ENCODE peak calls at places on chromosomes 16 and 17, in nine cellular contexts. One of them, this sample, is unnamed.
A peak's percentile ranks its signal among the peaks of the same experiment; 100 is the strongest.

GRCh38 chr17:8481089-8481488 is 45.4 kb downstream of the NDEL1 start:
- DNase-seq in cardiac fibroblast: no peak
- DNase-seq in WERI-Rb-1: no peak
- DNase-seq in prostate gland: no peak
- DNase-seq in neural crest cell: no peak
- DNase-seq in dorsolateral prefrontal cortex: peak; percentile 85
- DNase-seq in A549: no peak
- DNase-seq in HFFc6: no peak
- DNase-seq in PC-9: no peak
- DNase-seq in this sample: no peak

GRCh38 chr17:34182036-34182803 is 72.9 kb upstream of the CCL2 start:
- DNase-seq in dorsolateral prefrontal cortex: no peak
- DNase-seq in prostate gland: no peak
- DNase-seq in WERI-Rb-1: no peak
- DNase-seq in HFFc6: no peak
- DNase-seq in cardiac fibroblast: no peak
- DNase-seq in A549: no peak
- DNase-seq in PC-9: no peak
- DNase-seq in neural crest cell: no peak
- DNase-seq in this sample: no peak

GRCh38 chr16:11233727-11234376 is 22.2 kb downstream of the SOCS1 start:
- DNase-seq in A549: no peak
- DNase-seq in neural crest cell: no peak
- DNase-seq in PC-9: no peak
- DNase-seq in HFFc6: no peak
- DNase-seq in cardiac fibroblast: no peak
- DNase-seq in WERI-Rb-1: no peak
- DNase-seq in prostate gland: no peak
- DNase-seq in dorsolateral prefrontal cortex: no peak
- DNase-seq in this sample: no peak

GRCh38 chr16:10981697-10982216 is 37.4 kb downstream of the CLEC16A start:
- DNase-seq in WERI-Rb-1: peak; percentile 69
- DNase-seq in A549: peak; percentile 53
- DNase-seq in neural crest cell: no peak
- DNase-seq in cardiac fibroblast: no peak
- DNase-seq in PC-9: peak; percentile 16
- DNase-seq in HFFc6: peak; percentile 11
- DNase-seq in dorsolateral prefrontal cortex: no peak
- DNase-seq in prostate gland: no peak
- DNase-seq in this sample: no peak

GRCh38 chr17:60421273-60422161 is 772 bp upstream of the CHCT1 start:
- DNase-seq in A549: peak; percentile 81
- DNase-seq in dorsolateral prefrontal cortex: peak; percentile 67
- DNase-seq in neural crest cell: peak; percentile 72
- DNase-seq in PC-9: peak; percentile 52
- DNase-seq in cardiac fibroblast: peak; percentile 67
- DNase-seq in HFFc6: no peak
- DNase-seq in prostate gland: peak; percentile 24
- DNase-seq in WERI-Rb-1: peak; percentile 65
- DNase-seq in this sample: peak; percentile 50

GRCh38 chr16:1330931-1331711 is 2.3 kb upstream of the BAIAP3 start:
- DNase-seq in cardiac fibroblast: no peak
- DNase-seq in WERI-Rb-1: no peak
- DNase-seq in HFFc6: no peak
- DNase-seq in dorsolateral prefrontal cortex: no peak
- DNase-seq in prostate gland: no peak
- DNase-seq in A549: no peak
- DNase-seq in PC-9: no peak
- DNase-seq in neural crest cell: no peak
- DNase-seq in this sample: no peak

GRCh38 chr17:38565853-38566665 is 39.7 kb downstream of the SRCIN1 start:
- DNase-seq in cardiac fibroblast: no peak
- DNase-seq in dorsolateral prefrontal cortex: no peak
- DNase-seq in A549: no peak
- DNase-seq in WERI-Rb-1: no peak
- DNase-seq in HFFc6: no peak
- DNase-seq in neural crest cell: no peak
- DNase-seq in PC-9: no peak
- DNase-seq in prostate gland: no peak
- DNase-seq in this sample: no peak

GRCh38 chr16:81265658-81266451 is 27.4 kb downstream of the BCO1 start:
- DNase-seq in neural crest cell: no peak
- DNase-seq in A549: no peak
- DNase-seq in PC-9: no peak
- DNase-seq in dorsolateral prefrontal cortex: no peak
- DNase-seq in cardiac fibroblast: peak; percentile 90
- DNase-seq in prostate gland: peak; percentile 72
- DNase-seq in HFFc6: no peak
- DNase-seq in WERI-Rb-1: no peak
- DNase-seq in this sample: no peak

GRCh38 chr17:1787301-1787902 is 25.5 kb downstream of the SERPINF1 start:
- DNase-seq in neural crest cell: no peak
- DNase-seq in dorsolateral prefrontal cortex: peak; percentile 58
- DNase-seq in cardiac fibroblast: peak; percentile 91
- DNase-seq in HFFc6: peak; percentile 93
- DNase-seq in A549: peak; percentile 87
- DNase-seq in PC-9: peak; percentile 61
- DNase-seq in prostate gland: peak; percentile 60
- DNase-seq in WERI-Rb-1: no peak
- DNase-seq in this sample: no peak

GRCh38 chr16:20939599-20939998 is 39.0 kb downstream of the LYRM1 start:
- DNase-seq in HFFc6: no peak
- DNase-seq in A549: no peak
- DNase-seq in prostate gland: no peak
- DNase-seq in dorsolateral prefrontal cortex: no peak
- DNase-seq in PC-9: no peak
- DNase-seq in cardiac fibroblast: no peak
- DNase-seq in neural crest cell: no peak
- DNase-seq in WERI-Rb-1: no peak
- DNase-seq in this sample: no peak

GRCh38 chr16:20941635-20941926 is 41.0 kb downstream of the LYRM1 start:
- DNase-seq in A549: no peak
- DNase-seq in HFFc6: no peak
- DNase-seq in dorsolateral prefrontal cortex: no peak
- DNase-seq in WERI-Rb-1: no peak
- DNase-seq in PC-9: no peak
- DNase-seq in prostate gland: no peak
- DNase-seq in cardiac fibroblast: no peak
- DNase-seq in neural crest cell: no peak
- DNase-seq in this sample: no peak

GRCh38 chr16:20942271-20942670 is 41.7 kb downstream of the LYRM1 start:
- DNase-seq in HFFc6: no peak
- DNase-seq in dorsolateral prefrontal cortex: no peak
- DNase-seq in WERI-Rb-1: no peak
- DNase-seq in cardiac fibroblast: no peak
- DNase-seq in PC-9: no peak
- DNase-seq in prostate gland: no peak
- DNase-seq in neural crest cell: no peak
- DNase-seq in A549: no peak
- DNase-seq in this sample: no peak

GRCh38 chr16:20938426-20938825 is 37.9 kb downstream of the LYRM1 start:
- DNase-seq in WERI-Rb-1: no peak
- DNase-seq in dorsolateral prefrontal cortex: no peak
- DNase-seq in A549: no peak
- DNase-seq in cardiac fibroblast: peak; percentile 48
- DNase-seq in PC-9: peak; percentile 38
- DNase-seq in HFFc6: peak; percentile 59
- DNase-seq in neural crest cell: no peak
- DNase-seq in prostate gland: no peak
- DNase-seq in this sample: no peak

GRCh38 chr16:20940864-20941634 is 40.5 kb downstream of the LYRM1 start:
- DNase-seq in PC-9: no peak
- DNase-seq in A549: no peak
- DNase-seq in neural crest cell: no peak
- DNase-seq in prostate gland: no peak
- DNase-seq in HFFc6: no peak
- DNase-seq in dorsolateral prefrontal cortex: no peak
- DNase-seq in cardiac fibroblast: no peak
- DNase-seq in WERI-Rb-1: no peak
- DNase-seq in this sample: no peak
- TF ChIP-seq CTCF in PC-9: no peak
- TF ChIP-seq CTCF in A549: no peak
- TF ChIP-seq CTCF in neural crest cell: no peak
- TF ChIP-seq CTCF in prostate gland: no peak
- TF ChIP-seq CTCF in HFFc6: no peak
- TF ChIP-seq CTCF in dorsolateral prefrontal cortex: no peak
- TF ChIP-seq CTCF in cardiac fibroblast: no peak
- TF ChIP-seq CTCF in WERI-Rb-1: no peak
- TF ChIP-seq CTCF in this sample: no peak

DNA sequence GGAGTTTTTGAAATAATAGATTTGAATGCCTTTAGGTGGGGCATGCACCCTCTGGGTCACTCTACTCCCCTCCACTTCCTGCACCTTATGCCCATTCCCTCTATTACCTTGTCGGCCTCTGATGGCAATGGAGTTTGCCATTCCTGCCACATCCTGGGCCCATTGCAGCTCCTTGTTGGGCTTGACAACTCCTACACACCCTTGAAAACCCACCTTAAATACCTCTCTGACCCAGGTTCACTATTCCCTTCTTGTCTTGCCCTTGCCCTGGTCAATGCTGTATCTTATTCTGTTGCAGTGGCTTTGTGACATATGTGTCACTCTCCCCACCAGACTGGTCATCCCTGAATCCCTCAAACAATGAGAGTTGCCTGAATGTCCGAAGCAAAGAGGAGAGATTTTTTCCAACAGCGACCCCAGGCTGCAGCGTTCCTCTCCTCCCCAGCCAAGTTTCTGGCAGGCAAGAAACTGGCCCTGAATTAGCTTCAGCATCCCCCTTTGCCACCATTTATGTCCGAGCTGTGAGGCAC is 2.4 kb downstream of the CCR7 start:
- DNase-seq in A549: no peak
- DNase-seq in WERI-Rb-1: no peak
- DNase-seq in prostate gland: no peak
- DNase-seq in dorsolateral prefrontal cortex: no peak
- DNase-seq in PC-9: no peak
- DNase-seq in neural crest cell: no peak
- DNase-seq in HFFc6: no peak
- DNase-seq in cardiac fibroblast: no peak
- DNase-seq in this sample: no peak
- TF ChIP-seq CTCF in A549: no peak
- TF ChIP-seq CTCF in WERI-Rb-1: no peak
- TF ChIP-seq CTCF in prostate gland: no peak
- TF ChIP-seq CTCF in dorsolateral prefrontal cortex: no peak
- TF ChIP-seq CTCF in PC-9: no peak
- TF ChIP-seq CTCF in neural crest cell: no peak
- TF ChIP-seq CTCF in HFFc6: no peak
- TF ChIP-seq CTCF in cardiac fibroblast: no peak
- TF ChIP-seq CTCF in this sample: no peak

GRCh38 chr16:6360641-6361040 is 972.0 kb upstream of the RBFOX1 start:
- DNase-seq in neural crest cell: no peak
- DNase-seq in cardiac fibroblast: no peak
- DNase-seq in PC-9: no peak
- DNase-seq in HFFc6: no peak
- DNase-seq in WERI-Rb-1: no peak
- DNase-seq in dorsolateral prefrontal cortex: no peak
- DNase-seq in A549: no peak
- DNase-seq in prostate gland: no peak
- DNase-seq in this sample: no peak
- TF ChIP-seq CTCF in neural crest cell: peak; percentile 37
- TF ChIP-seq CTCF in cardiac fibroblast: no peak
- TF ChIP-seq CTCF in PC-9: no peak
- TF ChIP-seq CTCF in HFFc6: no peak
- TF ChIP-seq CTCF in WERI-Rb-1: peak; percentile 10
- TF ChIP-seq CTCF in dorsolateral prefrontal cortex: no peak
- TF ChIP-seq CTCF in A549: no peak
- TF ChIP-seq CTCF in prostate gland: no peak
- TF ChIP-seq CTCF in this sample: peak; percentile 46

DNA sequence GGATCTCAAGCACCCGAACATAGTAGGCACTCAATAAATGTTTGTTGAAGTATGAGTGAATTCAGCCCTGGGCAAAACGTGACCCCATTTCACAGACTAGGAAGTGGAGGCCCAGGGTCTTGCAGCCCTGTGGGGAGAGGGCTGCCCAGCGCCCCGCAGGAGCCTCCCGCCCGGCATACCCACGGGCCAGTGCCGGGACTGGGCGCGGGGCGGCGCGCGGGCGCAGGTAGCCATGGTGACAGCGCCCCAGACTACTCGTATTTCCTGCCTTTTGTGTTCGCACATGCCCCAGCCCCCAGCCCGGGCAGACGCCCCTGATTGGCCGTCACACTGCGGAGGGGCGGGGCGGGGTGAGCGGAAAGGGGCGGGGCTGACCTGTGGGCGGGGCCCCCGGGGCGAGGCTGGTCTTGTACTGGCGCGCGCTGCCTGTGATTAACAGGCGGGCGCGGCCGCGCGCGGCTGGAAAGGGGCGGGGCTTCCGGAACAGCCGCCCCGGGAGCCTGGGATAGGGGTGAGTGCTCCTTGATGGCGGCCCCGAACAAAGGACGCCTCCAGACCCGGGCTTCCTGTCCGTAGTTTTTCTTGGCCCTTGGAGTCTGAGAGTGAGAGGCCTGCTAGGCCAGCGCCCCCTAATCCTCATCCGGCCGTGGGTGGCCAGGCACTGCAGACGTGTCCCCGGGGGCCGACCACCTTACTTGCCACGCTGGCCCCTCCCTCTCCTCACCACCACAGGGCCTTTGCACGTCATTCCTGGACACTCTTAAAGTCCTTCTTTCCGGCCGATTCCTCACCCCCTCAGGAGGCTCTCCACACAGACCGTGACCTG is 71.0 kb downstream of the RAI1 start:
- DNase-seq in dorsolateral prefrontal cortex: peak; percentile 94
- DNase-seq in WERI-Rb-1: no peak
- DNase-seq in prostate gland: peak; percentile 96
- DNase-seq in A549: peak; percentile 97
- DNase-seq in HFFc6: peak; percentile 88
- DNase-seq in cardiac fibroblast: peak; percentile 97
- DNase-seq in PC-9: peak; percentile 99
- DNase-seq in neural crest cell: peak; percentile 93
- DNase-seq in this sample: peak; percentile 94
- TF ChIP-seq CTCF in dorsolateral prefrontal cortex: peak; percentile 38
- TF ChIP-seq CTCF in WERI-Rb-1: no peak
- TF ChIP-seq CTCF in prostate gland: peak; percentile 59
- TF ChIP-seq CTCF in A549: peak; percentile 48
- TF ChIP-seq CTCF in HFFc6: peak; percentile 53
- TF ChIP-seq CTCF in cardiac fibroblast: no peak
- TF ChIP-seq CTCF in PC-9: peak; percentile 52
- TF ChIP-seq CTCF in neural crest cell: peak; percentile 42
- TF ChIP-seq CTCF in this sample: no peak

DNA sequence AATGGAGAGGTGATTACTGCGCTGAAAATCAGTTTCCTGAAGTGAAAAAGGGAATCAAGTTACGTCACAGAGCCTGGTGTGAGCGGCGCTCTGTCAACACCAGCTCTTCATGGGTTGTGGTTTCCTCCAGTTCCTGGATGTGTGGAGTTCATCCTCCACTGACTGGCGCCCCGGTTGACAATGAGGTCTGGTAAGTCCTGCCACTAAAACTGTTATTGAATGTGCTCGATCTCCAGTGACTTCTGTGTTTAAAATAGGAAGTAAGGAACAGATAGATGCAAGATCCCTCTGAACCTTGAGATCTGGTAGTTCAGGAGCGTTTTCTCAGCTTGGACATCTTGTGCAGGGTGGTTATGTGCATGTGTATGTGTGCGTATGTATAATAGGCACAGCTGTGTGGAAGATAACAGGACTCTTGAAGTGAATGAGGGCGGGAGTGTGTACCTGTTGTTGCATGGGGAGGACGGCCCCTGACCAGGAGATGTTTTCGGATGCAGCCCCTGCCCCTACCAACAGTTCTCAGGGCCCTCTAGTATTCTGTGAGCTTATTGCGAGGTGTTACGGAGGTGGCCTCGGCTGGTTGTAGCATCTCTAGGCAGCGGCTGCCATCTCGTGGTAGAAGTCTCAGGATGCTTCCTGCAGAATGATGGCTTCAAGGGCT is 22.0 kb upstream of the GOT2 start:
- DNase-seq in PC-9: peak; percentile 63
- DNase-seq in A549: peak; percentile 81
- DNase-seq in cardiac fibroblast: peak; percentile 83
- DNase-seq in dorsolateral prefrontal cortex: peak; percentile 82
- DNase-seq in neural crest cell: peak; percentile 68
- DNase-seq in HFFc6: peak; percentile 34
- DNase-seq in prostate gland: peak; percentile 77
- DNase-seq in WERI-Rb-1: peak; percentile 80
- DNase-seq in this sample: peak; percentile 39
- TF ChIP-seq CTCF in PC-9: peak; percentile 73
- TF ChIP-seq CTCF in A549: peak; percentile 83
- TF ChIP-seq CTCF in cardiac fibroblast: peak; percentile 81
- TF ChIP-seq CTCF in dorsolateral prefrontal cortex: peak; percentile 72
- TF ChIP-seq CTCF in neural crest cell: peak; percentile 82
- TF ChIP-seq CTCF in HFFc6: peak; percentile 75
- TF ChIP-seq CTCF in prostate gland: peak; percentile 73
- TF ChIP-seq CTCF in WERI-Rb-1: peak; percentile 85
- TF ChIP-seq CTCF in this sample: no peak